ENCODE peak calls at places on chromosomes 16 and 17, in four cellular contexts. One of them, this sample, is unnamed.

GRCh38 chr16:82846806-82847205 is 220.0 kb downstream of the CDH13 start:
- DNase-seq in heart left ventricle: no peak
- DNase-seq in transverse colon: no peak
- DNase-seq in Peyer's patch: no peak
- DNase-seq in this sample: no peak

GRCh38 chr16:8729779-8730334 is 55.4 kb downstream of the ABAT start:
- DNase-seq in heart left ventricle: no peak
- DNase-seq in transverse colon: no peak
- DNase-seq in Peyer's patch: no peak
- DNase-seq in this sample: no peak

GRCh38 chr16:29876578-29877249 is 13.7 kb upstream of the CDIPT start:
- DNase-seq in heart left ventricle: no peak
- DNase-seq in transverse colon: no peak
- DNase-seq in Peyer's patch: no peak
- DNase-seq in this sample: no peak

GRCh38 chr16:15913046-15913698 is 24.8 kb upstream of the CEP20 start:
- DNase-seq in heart left ventricle: no peak
- DNase-seq in transverse colon: no peak
- DNase-seq in Peyer's patch: no peak
- DNase-seq in this sample: no peak

GRCh38 chr17:9905902-9906301 is 831 bp upstream of the RCVRN start:
- DNase-seq in heart left ventricle: no peak
- DNase-seq in transverse colon: no peak
- DNase-seq in Peyer's patch: no peak
- DNase-seq in this sample: no peak

GRCh38 chr17:82367724-82368524 is 3.6 kb upstream of the UTS2R start:
- DNase-seq in heart left ventricle: no peak
- DNase-seq in transverse colon: no peak
- DNase-seq in Peyer's patch: no peak
- DNase-seq in this sample: no peak

GRCh38 chr17:29575511-29576213 is 7.2 kb downstream of the TP53I13 start:
- DNase-seq in heart left ventricle: peak; percentile 18
- DNase-seq in transverse colon: no peak
- DNase-seq in Peyer's patch: peak; percentile 40
- DNase-seq in this sample: no peak

GRCh38 chr17:29140051-29140582 is 40.1 kb downstream of the MYO18A start:
- DNase-seq in heart left ventricle: peak; percentile 94
- DNase-seq in transverse colon: peak; percentile 86
- DNase-seq in Peyer's patch: peak; percentile 86
- DNase-seq in this sample: peak; percentile 97

GRCh38 chr17:41912925-41913324 is 5.8 kb downstream of the ACLY start:
- DNase-seq in heart left ventricle: no peak
- DNase-seq in transverse colon: no peak
- DNase-seq in Peyer's patch: no peak
- DNase-seq in this sample: no peak

GRCh38 chr17:41915020-41915419 is 3.7 kb downstream of the ACLY start:
- DNase-seq in heart left ventricle: no peak
- DNase-seq in transverse colon: no peak
- DNase-seq in Peyer's patch: no peak
- DNase-seq in this sample: no peak

GRCh38 chr17:41914358-41914766 is 4.4 kb downstream of the ACLY start:
- DNase-seq in heart left ventricle: peak; percentile 45
- DNase-seq in transverse colon: peak; percentile 46
- DNase-seq in Peyer's patch: peak; percentile 61
- DNase-seq in this sample: no peak

GRCh38 chr17:41915566-41915965 is 3.2 kb downstream of the ACLY start:
- DNase-seq in heart left ventricle: no peak
- DNase-seq in transverse colon: no peak
- DNase-seq in Peyer's patch: no peak
- DNase-seq in this sample: no peak

DNA sequence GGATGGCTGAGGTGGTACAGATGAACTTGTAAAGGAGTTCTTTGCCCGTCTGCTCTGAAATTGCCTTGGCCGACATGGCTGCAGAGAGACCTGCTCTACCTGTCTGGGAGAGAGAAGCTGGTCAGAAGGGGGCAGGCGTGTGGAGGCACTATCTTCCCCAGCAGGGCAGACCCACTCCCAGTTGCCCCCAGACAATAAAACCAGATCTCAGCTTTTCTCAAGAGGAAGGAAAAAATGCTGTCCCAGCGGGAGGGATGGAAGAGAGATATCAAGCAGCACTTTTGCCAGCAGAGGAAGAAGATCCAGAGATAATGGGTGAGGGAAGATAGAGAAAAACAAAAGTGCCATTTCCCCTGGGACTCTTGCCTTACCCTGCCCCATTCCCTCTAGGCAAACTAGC is 5.0 kb downstream of the ACLY start:
- DNase-seq in heart left ventricle: no peak
- DNase-seq in transverse colon: no peak
- DNase-seq in Peyer's patch: no peak
- DNase-seq in this sample: no peak
- TF ChIP-seq POLR2A in heart left ventricle: no peak
- TF ChIP-seq POLR2A in transverse colon: no peak
- TF ChIP-seq POLR2A in Peyer's patch: no peak
- TF ChIP-seq POLR2A in this sample: no peak

DNA sequence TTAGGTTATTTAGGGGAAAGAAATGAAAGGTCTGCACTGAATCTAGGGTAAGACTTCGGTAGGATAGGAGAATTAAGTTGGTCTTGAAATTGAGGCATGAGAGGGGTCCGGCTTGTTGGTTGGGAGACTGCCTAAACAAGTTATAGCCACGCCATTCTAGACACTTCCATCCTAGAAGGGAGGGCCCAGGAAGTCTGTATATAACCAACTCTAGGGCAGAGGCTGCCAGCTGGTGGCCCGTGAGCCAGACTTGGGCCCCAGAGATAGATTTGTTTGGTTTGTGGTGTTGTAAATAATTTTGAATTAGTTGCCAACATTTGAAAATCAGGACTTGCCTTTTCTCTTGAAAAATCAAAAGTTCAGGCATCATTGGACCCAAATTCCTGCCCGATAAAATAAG is 15.8 kb downstream of the SLC7A6 start:
- DNase-seq in heart left ventricle: no peak
- DNase-seq in transverse colon: no peak
- DNase-seq in Peyer's patch: no peak
- DNase-seq in this sample: no peak
- TF ChIP-seq CTCF in heart left ventricle: no peak
- TF ChIP-seq CTCF in transverse colon: no peak
- TF ChIP-seq CTCF in Peyer's patch: no peak
- TF ChIP-seq CTCF in this sample: no peak

DNA sequence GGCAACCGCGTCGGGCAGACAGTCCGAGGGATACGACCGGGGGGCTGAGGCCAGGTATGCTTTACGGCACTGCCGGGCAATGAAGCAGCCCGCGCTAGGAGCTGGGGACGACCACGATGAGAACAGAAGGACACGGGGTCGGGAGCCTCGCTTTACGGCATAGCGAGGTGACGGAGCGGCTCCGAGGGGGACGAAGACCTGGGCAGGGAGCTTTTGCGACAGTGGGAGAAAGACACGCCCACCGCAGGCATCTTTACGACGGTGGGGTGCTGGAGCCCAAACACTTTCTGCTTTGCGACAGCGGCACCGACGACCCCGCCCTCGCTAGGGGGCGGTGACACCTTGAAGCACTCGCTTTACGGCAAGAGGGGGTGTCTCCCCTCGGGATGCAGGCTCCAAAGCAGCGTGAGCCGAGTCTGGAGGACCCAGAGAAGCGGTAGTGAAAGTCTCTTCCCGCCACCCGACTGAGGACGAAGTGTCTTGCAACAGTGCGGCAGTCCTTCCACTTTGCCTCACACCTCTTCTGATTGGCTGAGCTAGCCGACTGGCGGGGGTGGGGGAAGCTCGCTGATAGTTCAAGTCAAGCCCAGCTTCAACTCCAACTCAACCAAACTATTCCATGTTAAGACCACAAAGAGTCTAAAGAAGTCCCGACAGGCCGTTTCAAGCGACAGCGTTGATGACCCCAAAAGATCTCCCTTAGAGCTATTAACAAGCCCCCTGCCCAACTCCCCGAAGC is 394 bp upstream of the NEURL4 start:
- DNase-seq in heart left ventricle: peak; percentile 99
- DNase-seq in transverse colon: peak; percentile 99
- DNase-seq in Peyer's patch: peak; percentile 97
- DNase-seq in this sample: peak; percentile 98
- TF ChIP-seq POLR2A in heart left ventricle: peak; percentile 62
- TF ChIP-seq POLR2A in transverse colon: peak; percentile 79
- TF ChIP-seq POLR2A in Peyer's patch: peak; percentile 56
- TF ChIP-seq POLR2A in this sample: no peak

GRCh38 chr16:745739-746138 is 4.9 kb upstream of the CIAO3 start:
- DNase-seq in heart left ventricle: no peak
- DNase-seq in transverse colon: no peak
- DNase-seq in Peyer's patch: no peak
- DNase-seq in this sample: no peak
- TF ChIP-seq CTCF in heart left ventricle: no peak
- TF ChIP-seq CTCF in transverse colon: peak; percentile 27
- TF ChIP-seq CTCF in Peyer's patch: peak; percentile 14
- TF ChIP-seq CTCF in this sample: no peak

GRCh38 chr16:86565644-86566511 is 751 bp upstream of the FOXC2 start:
- DNase-seq in heart left ventricle: no peak
- DNase-seq in transverse colon: no peak
- DNase-seq in Peyer's patch: no peak
- DNase-seq in this sample: no peak

GRCh38 chr16:86565181-86565631 is 1.4 kb upstream of the FOXC2 start:
- DNase-seq in heart left ventricle: no peak
- DNase-seq in transverse colon: no peak
- DNase-seq in Peyer's patch: no peak
- DNase-seq in this sample: no peak

GRCh38 chr16:86567701-86568571 is 1.3 kb downstream of the FOXC2 start:
- DNase-seq in heart left ventricle: no peak
- DNase-seq in transverse colon: no peak
- DNase-seq in Peyer's patch: no peak
- DNase-seq in this sample: no peak

GRCh38 chr16:86566966-86567700 is 504 bp downstream of the FOXC2 start:
- DNase-seq in heart left ventricle: no peak
- DNase-seq in transverse colon: no peak
- DNase-seq in Peyer's patch: no peak
- DNase-seq in this sample: no peak

DNA sequence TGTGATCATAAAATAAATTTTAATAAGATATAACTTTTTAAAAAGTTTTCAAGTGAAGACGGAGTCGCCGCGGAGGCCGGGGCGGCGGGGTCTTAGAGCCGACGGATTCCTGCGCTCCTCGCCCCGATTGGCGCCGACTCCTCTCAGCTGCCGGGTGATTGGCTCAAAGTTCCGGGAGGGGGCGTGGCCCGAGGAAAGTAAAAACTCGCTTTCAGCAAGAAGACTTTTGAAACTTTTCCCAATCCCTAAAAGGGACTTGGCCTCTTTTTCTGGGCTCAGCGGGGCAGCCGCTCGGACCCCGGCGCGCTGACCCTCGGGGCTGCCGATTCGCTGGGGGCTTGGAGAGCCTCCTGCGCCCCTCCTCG is at the start of gene FOXC2:
- DNase-seq in heart left ventricle: peak; percentile 92
- DNase-seq in transverse colon: peak; percentile 54
- DNase-seq in Peyer's patch: peak; percentile 69
- DNase-seq in this sample: peak; percentile 95
- TF ChIP-seq POLR2A in heart left ventricle: peak; percentile 75
- TF ChIP-seq POLR2A in transverse colon: no peak
- TF ChIP-seq POLR2A in Peyer's patch: no peak
- TF ChIP-seq POLR2A in this sample: no peak

DNA sequence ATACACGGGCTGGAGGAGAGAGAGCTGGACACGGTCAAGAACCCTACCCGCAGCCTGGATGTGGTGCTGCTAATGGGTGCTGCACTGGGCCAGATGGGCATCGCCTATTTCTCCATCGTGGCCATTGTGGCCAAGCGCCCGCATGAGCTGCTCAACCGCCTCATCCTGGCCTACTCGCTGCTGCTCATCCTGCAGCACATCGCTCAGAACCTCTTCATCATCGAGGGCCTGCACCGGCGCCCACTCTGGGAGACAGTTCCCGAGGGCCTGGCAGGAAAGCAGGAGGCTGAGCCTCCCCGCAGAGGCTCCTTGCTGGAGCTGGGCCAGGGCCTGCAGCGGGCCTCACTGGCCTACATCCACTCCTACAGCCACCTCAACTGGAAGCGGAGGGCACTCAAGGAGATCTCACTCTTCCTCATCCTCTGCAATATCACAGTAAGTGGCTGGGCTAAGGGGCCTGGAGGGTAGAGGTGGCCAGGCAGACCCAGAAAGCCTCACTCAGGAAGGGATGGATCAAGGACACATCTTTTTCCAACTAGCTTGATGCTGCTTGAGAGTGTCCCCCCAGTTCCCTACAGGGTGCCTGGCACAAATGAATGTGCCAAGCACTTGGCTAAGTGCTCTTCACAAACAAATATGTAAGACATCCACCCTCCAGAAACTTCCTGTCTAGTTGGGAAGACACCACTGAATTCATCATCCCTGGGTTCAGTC is 11.5 kb downstream of the OTOP3 start:
- DNase-seq in heart left ventricle: no peak
- DNase-seq in transverse colon: no peak
- DNase-seq in Peyer's patch: no peak
- DNase-seq in this sample: no peak
- TF ChIP-seq CTCF in heart left ventricle: no peak
- TF ChIP-seq CTCF in transverse colon: no peak
- TF ChIP-seq CTCF in Peyer's patch: no peak
- TF ChIP-seq CTCF in this sample: no peak

This sample was measured in lower leg skin.